ENCODE peak calls at places on chromosomes 1 and 21, in ten cellular contexts. S is left kidney, C is GM23248, R is T-cell, I is fibroblast of lung, D is heart right ventricle, F is cardiac septum, B is fibroblast of the conjunctiva, P is right lobe of liver, L is WTC11. M is an unnamed sample.

GRCh38 chr1:226112626-226113025 is 50.1 kb downstream of the H3-3A start:
- DNase-seq in S (no peak), C (no peak), R (no peak), I (no peak), D (no peak), F (no peak), B (no peak), P (no peak), L (no peak), M (no peak)

GRCh38 chr1:243299069-243299468 is 43.2 kb downstream of the SDCCAG8 start:
- DNase-seq in S (no peak), C (no peak), R (no peak), I (no peak), D (no peak), F (no peak), B (no peak), P (no peak), L (no peak), M (no peak)

GRCh38 chr1:223216482-223217205 is 73.6 kb upstream of the TLR5 start:
- DNase-seq in S (peak; percentile 22), C (no peak), R (no peak), I (no peak), D (no peak), F (peak; percentile 50), B (no peak), P (no peak), L (no peak), M (no peak)

GRCh38 chr1:233561708-233562426 is 52.0 kb upstream of the KCNK1 start:
- DNase-seq in S (no peak), C (no peak), R (no peak), I (no peak), D (no peak), F (no peak), B (no peak), P (no peak), L (no peak), M (no peak)

GRCh38 chr1:59360170-59360569 is 63.3 kb downstream of the FGGY start:
- DNase-seq in S (no peak), C (peak; percentile 94), R (no peak), I (peak; percentile 95), D (no peak), F (no peak), B (peak; percentile 27), P (no peak), L (no peak), M (no peak)

GRCh38 chr21:32726742-32727477 is 903 bp downstream of the SYNJ1 start:
- DNase-seq in S (peak; percentile 67), C (peak; percentile 54), R (no peak), I (peak; percentile 21), D (no peak), F (no peak), B (no peak), P (no peak), L (no peak), M (peak; percentile 83)

GRCh38 chr1:51784997-51785421 is 93.5 kb downstream of the NRDC start:
- DNase-seq in S (no peak), C (no peak), R (no peak), I (peak; percentile 52), D (no peak), F (no peak), B (no peak), P (no peak), L (no peak), M (peak; percentile 37)

GRCh38 chr1:200739499-200740290 is 1.0 kb downstream of the CAMSAP2 start:
- DNase-seq in S (no peak), C (peak; percentile 51), R (no peak), I (peak; percentile 41), D (peak; percentile 82), F (peak; percentile 88), B (no peak), P (peak; percentile 54), L (peak; percentile 40), M (peak; percentile 56)

GRCh38 chr1:2534775-2535387 is 4.8 kb upstream of the HES5 start:
- DNase-seq in S (peak; percentile 77), C (peak; percentile 65), R (no peak), I (peak; percentile 73), D (no peak), F (no peak), B (peak; percentile 10), P (no peak), L (no peak), M (no peak)

GRCh38 chr1:43302721-43303476 is 2.1 kb downstream of the TIE1 start:
- DNase-seq in S (no peak), C (peak; percentile 48), R (no peak), I (peak; percentile 50), D (no peak), F (no peak), B (no peak), P (no peak), L (no peak), M (no peak)

GRCh38 chr1:89971600-89971999 is 23.3 kb upstream of the ZNF326 start:
- DNase-seq in S (no peak), C (no peak), R (no peak), I (no peak), D (no peak), F (no peak), B (no peak), P (no peak), L (no peak), M (no peak)

GRCh38 chr21:36437745-36438128 is 42.2 kb downstream of the CLDN14 start:
- DNase-seq in S (no peak), C (peak; percentile 87), R (no peak), I (peak; percentile 99), D (no peak), F (no peak), B (peak; percentile 4), P (no peak), L (no peak), M (no peak)

GRCh38 chr1:24201941-24202440 is 14.9 kb upstream of the IFNLR1 start:
- DNase-seq in S (peak; percentile 93), C (peak; percentile 92), R (peak; percentile 10), I (peak; percentile 74), D (peak; percentile 44), F (peak; percentile 83), B (peak; percentile 84), P (peak; percentile 85), L (peak; percentile 90), M (peak; percentile 87)

GRCh38 chr1:180343931-180344406 is 113.9 kb downstream of the LHX4 start:
- DNase-seq in S (no peak), C (peak; percentile 42), R (no peak), I (peak; percentile 44), D (no peak), F (no peak), B (no peak), P (no peak), L (no peak), M (peak; percentile 85)

M was measured in NCI-H82.